ENCODE peak calls at places on chromosomes 2 and 18, in eight cellular contexts. J, S, C, Y, Z, P, A and N are unnamed samples.

GRCh38 chr2:72325592-72326422 is 178.1 kb upstream of the CYP26B1 start:
- DNase-seq in J (peak; percentile 13), S (peak; percentile 60), C (peak; percentile 24), Y (peak; percentile 50), Z (no peak), P (peak; percentile 36), A (no peak), N (no peak)

GRCh38 chr2:133657591-133657990 is 89.3 kb upstream of the NCKAP5 start:
- DNase-seq in J (no peak), S (no peak), C (no peak), Y (no peak), Z (no peak), P (no peak), A (no peak), N (no peak)

GRCh38 chr18:57784034-57784815 is 18.9 kb downstream of the ATP8B1 start:
- DNase-seq in J (no peak), S (no peak), C (peak; percentile 11), Y (peak; percentile 43), Z (no peak), P (peak; percentile 87), A (no peak), N (no peak)

GRCh38 chr2:189594305-189594704 is 13.7 kb upstream of the SLC40A1 start:
- DNase-seq in J (no peak), S (no peak), C (no peak), Y (no peak), Z (no peak), P (no peak), A (no peak), N (no peak)

GRCh38 chr18:13400636-13401315 is 182.2 kb downstream of the LDLRAD4 start:
- DNase-seq in J (no peak), S (no peak), C (no peak), Y (no peak), Z (no peak), P (no peak), A (no peak), N (no peak)

GRCh38 chr2:8684885-8685696 is 3.2 kb downstream of the ID2 start:
- DNase-seq in J (no peak), S (peak; percentile 72), C (peak; percentile 51), Y (peak; percentile 59), Z (peak; percentile 45), P (no peak), A (no peak), N (no peak)

GRCh38 chr2:8408560-8409460 is 273.0 kb upstream of the ID2 start:
- DNase-seq in J (no peak), S (no peak), C (no peak), Y (no peak), Z (no peak), P (no peak), A (peak; percentile 99), N (no peak)

GRCh38 chr2:95272781-95273180 is 1.5 kb upstream of the PROM2 start:
- DNase-seq in J (no peak), S (no peak), C (no peak), Y (no peak), Z (no peak), P (no peak), A (no peak), N (no peak)

GRCh38 chr2:122514451-122514996 is 759.1 kb downstream of the TSN start:
- DNase-seq in J (no peak), S (no peak), C (no peak), Y (no peak), Z (no peak), P (no peak), A (no peak), N (no peak)

GRCh38 chr18:3397031-3397750 is 52.8 kb upstream of the TGIF1 start:
- DNase-seq in J (no peak), S (no peak), C (no peak), Y (no peak), Z (no peak), P (no peak), A (no peak), N (no peak)

GRCh38 chr18:44458777-44459176 is 221.9 kb upstream of the SETBP1 start:
- DNase-seq in J (no peak), S (no peak), C (no peak), Y (no peak), Z (no peak), P (peak; percentile 40), A (no peak), N (no peak)

GRCh38 chr2:222523783-222524544 is 99.6 kb downstream of the SGPP2 start:
- DNase-seq in J (no peak), S (no peak), C (no peak), Y (no peak), Z (no peak), P (no peak), A (no peak), N (no peak)

GRCh38 chr2:88190808-88191721 is 20.9 kb downstream of the THNSL2 start:
- DNase-seq in J (no peak), S (peak; percentile 86), C (peak; percentile 82), Y (peak; percentile 66), Z (peak; percentile 46), P (peak; percentile 29), A (no peak), N (no peak)

DNA sequence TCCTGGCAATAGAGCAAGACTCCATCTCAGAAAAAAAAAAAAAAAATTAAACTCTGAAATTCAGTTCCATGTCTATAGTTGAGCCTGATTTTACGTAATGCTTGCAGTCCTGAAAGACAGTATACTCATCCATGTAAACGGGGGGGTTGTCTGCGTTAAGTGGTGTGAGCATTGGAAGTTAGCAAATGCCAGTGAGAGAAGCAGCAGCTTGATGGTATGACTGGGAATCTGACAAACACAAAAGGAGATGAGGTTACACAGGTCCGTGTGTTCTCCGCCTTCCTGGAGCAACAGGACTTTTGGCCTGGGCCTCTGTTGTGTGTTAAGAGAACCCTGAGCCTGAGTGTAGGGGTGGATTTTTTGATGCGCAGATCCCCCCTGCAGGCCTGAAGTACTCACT is 82.9 kb downstream of the PRKCE start:
- DNase-seq in J (no peak), S (no peak), C (no peak), Y (no peak), Z (no peak), P (no peak), A (no peak), N (no peak)
- TF ChIP-seq POLR2AphosphoS5 in J (no peak), S (no peak), C (no peak), Y (no peak), Z (no peak), P (no peak), A (no peak), N (no peak)

GRCh38 chr18:79788096-79789085 is 9.3 kb upstream of the KCNG2 start:
- DNase-seq in J (no peak), S (peak; percentile 76), C (no peak), Y (no peak), Z (no peak), P (no peak), A (no peak), N (no peak)

GRCh38 chr18:79789091-79789891 is 8.4 kb upstream of the KCNG2 start:
- DNase-seq in J (no peak), S (no peak), C (no peak), Y (no peak), Z (no peak), P (no peak), A (no peak), N (no peak)

GRCh38 chr18:79786304-79786703 is 11.4 kb upstream of the KCNG2 start:
- DNase-seq in J (no peak), S (no peak), C (no peak), Y (no peak), Z (no peak), P (no peak), A (no peak), N (no peak)

GRCh38 chr18:79786781-79787526 is 10.8 kb upstream of the KCNG2 start:
- DNase-seq in J (no peak), S (no peak), C (no peak), Y (no peak), Z (no peak), P (no peak), A (no peak), N (no peak)

GRCh38 chr18:79787527-79788095 is 10.1 kb upstream of the KCNG2 start:
- DNase-seq in J (no peak), S (no peak), C (no peak), Y (no peak), Z (no peak), P (no peak), A (no peak), N (no peak)
- TF ChIP-seq EZH2 in J (no peak), S (peak; percentile 36), C (no peak), Y (no peak), Z (no peak), P (no peak), A (no peak), N (no peak)

GRCh38 chr2:127101756-127102463 is 5.0 kb downstream of the BIN1 start:
- DNase-seq in J (no peak), S (no peak), C (no peak), Y (no peak), Z (no peak), P (no peak), A (no peak), N (no peak)

GRCh38 chr2:127104881-127105655 is 1.9 kb downstream of the BIN1 start:
- DNase-seq in J (no peak), S (no peak), C (no peak), Y (no peak), Z (no peak), P (no peak), A (no peak), N (no peak)

GRCh38 chr2:127104166-127104660 is 2.7 kb downstream of the BIN1 start:
- DNase-seq in J (no peak), S (no peak), C (no peak), Y (no peak), Z (no peak), P (no peak), A (no peak), N (no peak)

GRCh38 chr2:127102464-127103242 is 4.3 kb downstream of the BIN1 start:
- DNase-seq in J (no peak), S (no peak), C (no peak), Y (no peak), Z (no peak), P (no peak), A (no peak), N (no peak)

DNA sequence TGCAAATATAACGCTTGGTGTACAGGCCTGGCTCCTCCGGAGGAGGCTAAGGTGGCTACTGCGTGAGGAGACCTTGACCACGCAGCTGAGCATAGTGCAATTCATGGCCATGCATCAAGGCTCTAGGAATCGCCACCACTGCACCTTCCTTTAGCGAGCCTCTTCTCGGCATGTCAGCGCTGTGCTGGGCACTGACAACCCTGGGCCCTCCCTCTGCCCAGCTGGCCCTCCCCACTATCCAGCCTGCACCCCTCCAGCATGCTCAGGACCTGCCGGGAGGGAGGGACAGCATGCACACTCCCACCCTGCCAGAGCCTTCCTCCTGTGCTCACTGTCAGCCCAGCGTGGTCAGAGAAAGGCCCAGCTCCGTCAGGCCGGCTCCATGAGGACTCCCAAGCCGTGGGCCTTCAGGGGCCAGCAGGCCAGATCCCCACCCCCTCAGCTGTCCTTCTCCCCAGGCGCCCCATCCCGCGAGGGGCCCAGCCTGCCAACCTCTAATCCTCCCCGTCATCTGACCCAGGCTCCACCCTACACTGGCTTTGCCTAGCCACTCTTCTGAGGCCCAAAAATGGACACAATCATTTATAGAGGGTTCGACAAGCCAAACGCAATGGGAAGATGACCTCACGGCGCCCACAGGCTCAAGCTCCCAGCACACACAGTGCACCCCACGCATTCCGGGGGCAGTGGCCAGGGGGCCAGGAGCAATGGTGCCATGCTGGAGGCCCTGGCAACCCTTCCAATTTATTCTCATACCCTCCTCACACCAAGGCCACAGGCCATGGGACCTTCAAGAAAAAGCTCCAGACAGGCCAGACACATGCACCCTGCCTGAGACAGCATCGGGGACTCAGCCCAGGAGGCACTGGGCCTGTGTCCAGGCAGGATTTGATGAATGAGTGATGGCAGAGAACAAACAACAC is 3.5 kb downstream of the BIN1 start:
- DNase-seq in J (no peak), S (no peak), C (no peak), Y (no peak), Z (no peak), P (no peak), A (no peak), N (no peak)
- TF ChIP-seq POLR2AphosphoS5 in J (no peak), S (no peak), C (no peak), Y (no peak), Z (no peak), P (no peak), A (no peak), N (no peak)

GRCh38 chr18:28005164-28005563 is 171.8 kb downstream of the CDH2 start:
- DNase-seq in J (no peak), S (peak; percentile 23), C (no peak), Y (no peak), Z (no peak), P (no peak), A (no peak), N (no peak)
- TF ChIP-seq EZH2 in J (no peak), S (no peak), C (no peak), Y (no peak), Z (no peak), P (no peak), A (no peak), N (no peak)